ENCODE peak calls at places on chromosomes 6 and 20, in five cellular contexts. Q is gastrocnemius medialis; E is stomach; D is CD8-positive, alpha-beta T cell; V is adrenal gland. M is an unnamed sample.

GRCh38 chr6:152391179-152391880 is 245.8 kb downstream of the SYNE1 start:
- DNase-seq in D (no peak), V (no peak), Q (no peak), E (no peak), M (peak; percentile 19)

GRCh38 chr6:39048481-39049399 is at the start of gene GLP1R:
- DNase-seq in E (no peak), V (no peak), Q (no peak), D (no peak), M (peak; percentile 5)

GRCh38 chr6:118705799-118706481 is 54.5 kb upstream of the CEP85L start:
- DNase-seq in V (peak; percentile 42), D (no peak), E (no peak), Q (no peak), M (no peak)

GRCh38 chr6:21664263-21665081 is 70.9 kb downstream of the SOX4 start:
- DNase-seq in Q (no peak), E (no peak), V (no peak), D (no peak), M (peak; percentile 12)

GRCh38 chr6:169958510-169958909 is 207.1 kb downstream of the ERMARD start:
- DNase-seq in E (no peak), D (no peak), V (no peak), Q (no peak), M (no peak)

GRCh38 chr6:29986199-29986598 is 43.9 kb downstream of the HLA-A start:
- DNase-seq in D (no peak), E (no peak), Q (no peak), V (no peak), M (no peak)

GRCh38 chr6:28117386-28118050 is 6.9 kb upstream of the ZSCAN16 start:
- DNase-seq in Q (no peak), D (no peak), E (no peak), V (no peak), M (no peak)

GRCh38 chr6:126077810-126078791 is 91.8 kb downstream of the TRMT11 start:
- DNase-seq in E (no peak), V (no peak), Q (no peak), D (no peak), M (no peak)

GRCh38 chr20:63114693-63115069 is 101.2 kb downstream of the YTHDF1 start:
- DNase-seq in V (no peak), D (no peak), Q (no peak), E (no peak), M (no peak)

GRCh38 chr6:170081556-170081955 is 209.3 kb downstream of the DLL1 start:
- DNase-seq in Q (no peak), V (no peak), E (no peak), D (no peak), M (no peak)

GRCh38 chr6:142926494-142927273 is 18.3 kb downstream of the HIVEP2 start:
- DNase-seq in V (peak; percentile 88), E (peak; percentile 79), Q (peak; percentile 77), D (peak; percentile 73), M (peak; percentile 79)

GRCh38 chr6:28947067-28947765 is 23.4 kb upstream of the TRIM27 start:
- DNase-seq in D (no peak), E (no peak), Q (no peak), V (no peak), M (peak; percentile 68)

GRCh38 chr6:5537967-5538366 is 276.7 kb downstream of the FARS2 start:
- DNase-seq in Q (no peak), D (no peak), E (no peak), V (no peak), M (no peak)

GRCh38 chr20:4455301-4455701 is 266.4 kb upstream of the PRND start:
- DNase-seq in V (no peak), Q (no peak), D (no peak), E (no peak), M (no peak)

GRCh38 chr20:48725589-48725991 is 102.2 kb downstream of the PREX1 start:
- DNase-seq in V (peak; percentile 94), E (no peak), Q (no peak), D (no peak), M (no peak)

GRCh38 chr6:75244063-75244575 is 518 bp upstream of the COX7A2 start:
- DNase-seq in D (no peak), E (no peak), Q (no peak), V (peak; percentile 19), M (no peak)

GRCh38 chr6:12439296-12439695 is 149.1 kb downstream of the EDN1 start:
- DNase-seq in E (no peak), Q (no peak), D (no peak), V (no peak), M (no peak)

GRCh38 chr6:14665827-14666724 is 548.5 kb downstream of the CD83 start:
- DNase-seq in Q (no peak), E (no peak), V (peak; percentile 58), D (no peak), M (no peak)

GRCh38 chr6:25655746-25656145 is 3.7 kb downstream of the SCGN start:
- DNase-seq in V (no peak), E (no peak), D (no peak), Q (no peak), M (no peak)

GRCh38 chr20:58718729-58719128 is 26.1 kb downstream of the NPEPL1 start:
- DNase-seq in V (no peak), Q (peak; percentile 1), D (no peak), E (no peak), M (no peak)

GRCh38 chr6:117951783-117952182 is 44.7 kb downstream of the SLC35F1 start:
- DNase-seq in V (no peak), E (no peak), Q (no peak), D (no peak), M (no peak)

GRCh38 chr6:72522735-72523141 is 99.1 kb upstream of the KCNQ5 start:
- DNase-seq in D (no peak), Q (no peak), V (no peak), E (no peak), M (peak; percentile 80)

GRCh38 chr6:157314705-157315321 is 8.5 kb downstream of the TMEM242 start:
- DNase-seq in Q (no peak), E (no peak), D (peak; percentile 14), V (no peak), M (no peak)

GRCh38 chr20:48286571-48287551 is 501.6 kb upstream of the SULF2 start:
- DNase-seq in E (no peak), V (peak; percentile 25), D (no peak), Q (no peak), M (no peak)

GRCh38 chr6:8219352-8219943 is 117.1 kb upstream of the EEF1E1 start:
- DNase-seq in V (no peak), Q (no peak), D (peak; percentile 7), E (peak; percentile 42), M (peak; percentile 39)

GRCh38 chr20:6829510-6830116 is 62.1 kb downstream of the BMP2 start:
- DNase-seq in V (no peak), E (no peak), Q (no peak), D (no peak), M (no peak)

GRCh38 chr6:77124604-77125003 is 338.7 kb downstream of the HTR1B start:
- DNase-seq in V (no peak), Q (no peak), D (no peak), E (no peak), M (no peak)

GRCh38 chr6:125940691-125941090 is 15.9 kb upstream of the HINT3 start:
- DNase-seq in V (no peak), Q (no peak), D (no peak), E (no peak), M (no peak)

GRCh38 chr6:122869437-122870024 is 80.5 kb downstream of the SMPDL3A start:
- DNase-seq in D (no peak), E (peak; percentile 39), Q (peak; percentile 7), V (peak; percentile 18), M (no peak)

GRCh38 chr6:17159240-17159639 is 57.4 kb downstream of the STMND1 start:
- DNase-seq in D (no peak), V (no peak), E (peak; percentile 54), Q (no peak), M (no peak)

GRCh38 chr6:163392533-163392932 is 22.0 kb upstream of the QKI start:
- DNase-seq in V (peak; percentile 51), D (no peak), Q (no peak), E (peak; percentile 55), M (peak; percentile 23)

GRCh38 chr6:143634486-143634885 is 43.3 kb upstream of the PHACTR2 start:
- DNase-seq in Q (no peak), E (no peak), V (no peak), D (no peak), M (no peak)

DNA sequence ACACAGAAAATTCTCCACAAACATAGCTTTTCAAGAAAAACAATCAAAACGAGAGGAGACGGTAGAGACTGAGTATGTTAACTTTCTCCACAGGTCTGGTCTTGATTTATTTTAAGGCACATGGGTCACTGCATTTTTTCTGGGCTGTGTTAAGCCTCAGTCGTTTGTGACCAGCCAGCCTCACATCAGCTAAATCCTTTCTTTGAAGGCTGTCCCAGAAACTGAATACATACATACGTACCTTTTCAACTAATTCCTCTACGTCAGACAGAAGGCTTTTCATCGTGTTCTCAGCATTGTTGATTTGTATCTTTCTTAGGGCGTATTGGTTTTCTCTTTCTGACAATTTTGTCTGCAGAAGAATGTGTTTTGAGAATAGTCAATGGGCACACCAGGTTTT is 69.4 kb downstream of the LAMA4 start:
- DNase-seq in Q (no peak), D (no peak), E (no peak), V (no peak), M (no peak)
- H3K4me1 ChIP-seq in Q (no peaks in the 10 kb centered on the region), D (no peaks in the 10 kb centered on the region), E (peaks cover 21% of the 10 kb centered on the region), V (no peaks in the 10 kb centered on the region), M (peaks cover 3% of the 10 kb centered on the region)

DNA sequence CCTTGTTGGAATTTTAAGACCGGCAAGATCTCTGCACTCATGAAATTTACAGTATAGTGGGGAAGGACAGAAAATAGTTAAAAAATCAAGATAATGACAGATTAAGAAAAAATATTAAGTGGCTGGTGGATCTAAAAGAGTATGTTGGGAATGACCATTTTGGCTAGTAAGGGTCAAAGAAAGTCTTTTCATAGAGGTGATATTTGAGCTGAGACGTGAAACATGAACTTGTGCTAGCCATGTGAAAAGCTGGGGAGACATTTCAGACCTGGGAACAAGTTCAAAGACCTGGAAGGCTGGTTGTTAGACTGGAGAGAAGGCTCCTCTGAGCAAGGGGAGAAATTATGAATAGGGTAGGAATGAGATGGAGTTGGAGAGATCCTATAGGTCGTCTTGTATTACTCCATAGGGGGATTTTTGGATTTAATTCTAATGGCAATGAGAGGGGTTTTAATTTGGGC is 4.7 kb downstream of the BICRAL start:
- DNase-seq in V (no peak), E (no peak), D (no peak), Q (peak; percentile 40), M (no peak)
- H3K4me1 ChIP-seq in V (peaks cover 3% of the 10 kb centered on the region), E (peaks cover 71% of the 10 kb centered on the region), D (peaks cover 61% of the 10 kb centered on the region), Q (peaks cover 57% of the 10 kb centered on the region), M (peaks cover 61% of the 10 kb centered on the region)

DNA sequence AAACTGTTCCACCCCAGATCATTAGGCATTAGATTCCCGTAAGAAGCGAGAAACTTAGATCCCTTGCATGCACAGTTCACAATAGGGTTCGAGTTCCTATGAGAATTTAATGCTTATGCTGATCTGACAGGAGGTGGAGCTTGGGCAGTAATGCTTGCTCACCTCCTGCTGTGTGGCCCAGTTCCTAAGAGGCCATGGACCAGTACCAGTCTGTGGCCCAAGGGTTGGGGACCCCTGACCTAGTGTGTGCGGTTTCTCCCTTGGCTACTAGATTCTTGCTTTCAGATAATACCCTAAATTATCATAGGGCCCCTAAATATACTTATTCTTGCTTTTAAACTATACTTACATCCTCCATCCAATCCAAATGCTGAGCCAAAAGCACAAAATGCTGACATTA is 1.9 kb upstream of the GPSM3 start:
- DNase-seq in D (no peak), V (no peak), Q (no peak), E (no peak), M (no peak)
- H3K4me1 ChIP-seq in D (peaks cover 33% of the 10 kb centered on the region), V (peaks cover 11% of the 10 kb centered on the region), Q (peaks cover 30% of the 10 kb centered on the region), E (peaks cover 57% of the 10 kb centered on the region), M (peaks cover 11% of the 10 kb centered on the region)

DNA sequence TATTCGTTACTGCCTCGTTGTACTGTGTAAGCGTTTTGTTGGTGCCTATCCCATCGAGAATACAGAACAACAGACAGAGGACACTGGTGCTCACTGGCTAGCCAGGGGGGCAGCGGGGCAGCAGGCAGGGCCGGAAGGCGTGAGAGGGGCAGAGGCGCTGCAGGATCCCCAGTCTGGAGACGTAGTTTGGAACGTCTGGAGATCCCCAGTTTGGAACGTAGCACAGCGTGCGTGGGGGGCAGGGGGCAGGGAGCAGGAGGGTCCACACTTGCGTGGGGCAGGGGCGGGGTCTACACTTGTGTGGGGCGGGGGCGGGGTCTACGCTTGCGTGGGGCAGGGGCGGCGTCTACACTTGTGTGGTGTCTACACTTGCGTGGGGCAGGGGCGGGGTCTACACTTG is 107.3 kb downstream of the DACT2 start:
- DNase-seq in Q (no peak), V (no peak), E (no peak), D (no peak), M (no peak)
- H3K4me1 ChIP-seq in Q (no peaks in the 10 kb centered on the region), V (no peaks in the 10 kb centered on the region), E (no peaks in the 10 kb centered on the region), D (no peaks in the 10 kb centered on the region), M (peaks cover 10% of the 10 kb centered on the region)